ENCODE peak calls at places on chromosome 21, in four cellular contexts. One of them, this sample, is unnamed.
A peak's percentile ranks its signal among the peaks of the same experiment; 100 is the strongest.

GRCh38 chr21:38134084-38134873 is 122.5 kb upstream of the KCNJ15 start:
- DNase-seq in H9: no peak
- DNase-seq in MCF 10A: peak; percentile 21
- DNase-seq in heart right ventricle: no peak
- DNase-seq in this sample: no peak

GRCh38 chr21:38645282-38645681 is 147.0 kb upstream of the ERG start:
- DNase-seq in MCF 10A: peak; percentile 43
- DNase-seq in H9: no peak
- DNase-seq in heart right ventricle: no peak
- DNase-seq in this sample: no peak

GRCh38 chr21:37005548-37006242 is 807 bp upstream of the RIPPLY3 start:
- DNase-seq in H9: peak; percentile 59
- DNase-seq in MCF 10A: no peak
- DNase-seq in heart right ventricle: no peak
- DNase-seq in this sample: no peak

GRCh38 chr21:34912022-34912933 is 136.8 kb downstream of the RUNX1 start:
- DNase-seq in H9: no peak
- DNase-seq in MCF 10A: peak; percentile 53
- DNase-seq in heart right ventricle: no peak
- DNase-seq in this sample: no peak

GRCh38 chr21:14687277-14687642 is 141.1 kb upstream of the SAMSN1 start:
- DNase-seq in heart right ventricle: no peak
- DNase-seq in H9: no peak
- DNase-seq in MCF 10A: no peak
- DNase-seq in this sample: no peak

GRCh38 chr21:28308516-28308915 is 684.2 kb downstream of the LTN1 start:
- DNase-seq in MCF 10A: peak; percentile 35
- DNase-seq in H9: no peak
- DNase-seq in heart right ventricle: no peak
- DNase-seq in this sample: no peak

GRCh38 chr21:27693376-27693775 is 726.5 kb upstream of the ADAMTS5 start:
- DNase-seq in MCF 10A: peak; percentile 84
- DNase-seq in H9: no peak
- DNase-seq in heart right ventricle: no peak
- DNase-seq in this sample: no peak

GRCh38 chr21:34812510-34813265 is 143.9 kb downstream of the CLIC6 start:
- DNase-seq in MCF 10A: peak; percentile 57
- DNase-seq in heart right ventricle: no peak
- DNase-seq in H9: no peak
- DNase-seq in this sample: no peak

GRCh38 chr21:35329940-35330670 is 281.0 kb upstream of the RUNX1 start:
- DNase-seq in heart right ventricle: no peak
- DNase-seq in MCF 10A: no peak
- DNase-seq in H9: no peak
- DNase-seq in this sample: no peak

GRCh38 chr21:16218682-16219343 is 489.0 kb downstream of the USP25 start:
- DNase-seq in H9: no peak
- DNase-seq in MCF 10A: no peak
- DNase-seq in heart right ventricle: no peak
- DNase-seq in this sample: no peak

GRCh38 chr21:35236090-35236489 is 187.0 kb upstream of the RUNX1 start:
- DNase-seq in heart right ventricle: no peak
- DNase-seq in MCF 10A: no peak
- DNase-seq in H9: no peak
- DNase-seq in this sample: no peak

GRCh38 chr21:22763442-22763841 is 1765.2 kb downstream of the NCAM2 start:
- DNase-seq in heart right ventricle: no peak
- DNase-seq in MCF 10A: peak; percentile 56
- DNase-seq in H9: no peak
- DNase-seq in this sample: no peak

GRCh38 chr21:27298465-27298864 is 331.6 kb upstream of the ADAMTS5 start:
- DNase-seq in MCF 10A: no peak
- DNase-seq in heart right ventricle: no peak
- DNase-seq in H9: no peak
- DNase-seq in this sample: no peak

GRCh38 chr21:26982767-26983166 is 15.9 kb upstream of the ADAMTS5 start:
- DNase-seq in H9: no peak
- DNase-seq in heart right ventricle: no peak
- DNase-seq in MCF 10A: peak; percentile 85
- DNase-seq in this sample: no peak

GRCh38 chr21:38833122-38833521 is 27.4 kb downstream of the ETS2 start:
- DNase-seq in H9: no peak
- DNase-seq in heart right ventricle: no peak
- DNase-seq in MCF 10A: no peak
- DNase-seq in this sample: no peak

GRCh38 chr21:38219049-38219628 is 37.7 kb upstream of the KCNJ15 start:
- DNase-seq in MCF 10A: peak; percentile 78
- DNase-seq in H9: peak; percentile 68
- DNase-seq in heart right ventricle: peak; percentile 20
- DNase-seq in this sample: peak; percentile 61

GRCh38 chr21:37270576-37271365 is 3.6 kb upstream of the VPS26C start:
- DNase-seq in heart right ventricle: no peak
- DNase-seq in MCF 10A: no peak
- DNase-seq in H9: no peak
- DNase-seq in this sample: no peak

GRCh38 chr21:35016517-35017188 is 32.4 kb downstream of the RUNX1 start:
- DNase-seq in H9: no peak
- DNase-seq in MCF 10A: no peak
- DNase-seq in heart right ventricle: no peak
- DNase-seq in this sample: no peak

GRCh38 chr21:35041122-35041521 is 8.0 kb downstream of the RUNX1 start:
- DNase-seq in heart right ventricle: no peak
- DNase-seq in MCF 10A: no peak
- DNase-seq in H9: no peak
- DNase-seq in this sample: no peak

GRCh38 chr21:45698493-45698947 is 55.0 kb downstream of the PCBP3 start:
- DNase-seq in H9: no peak
- DNase-seq in MCF 10A: peak; percentile 99
- DNase-seq in heart right ventricle: peak; percentile 33
- DNase-seq in this sample: peak; percentile 60

GRCh38 chr21:45700461-45700860 is 56.9 kb downstream of the PCBP3 start:
- DNase-seq in MCF 10A: no peak
- DNase-seq in heart right ventricle: no peak
- DNase-seq in H9: no peak
- DNase-seq in this sample: no peak

GRCh38 chr21:45699251-45699942 is 55.9 kb downstream of the PCBP3 start:
- DNase-seq in heart right ventricle: no peak
- DNase-seq in H9: no peak
- DNase-seq in MCF 10A: peak; percentile 0
- DNase-seq in this sample: no peak

GRCh38 chr21:45699966-45700365 is 56.4 kb downstream of the PCBP3 start:
- DNase-seq in H9: no peak
- DNase-seq in MCF 10A: no peak
- DNase-seq in heart right ventricle: no peak
- DNase-seq in this sample: no peak

GRCh38 chr21:45695086-45695485 is 51.6 kb downstream of the PCBP3 start:
- DNase-seq in MCF 10A: peak; percentile 4
- DNase-seq in heart right ventricle: no peak
- DNase-seq in H9: peak; percentile 49
- DNase-seq in this sample: peak; percentile 45
- TF ChIP-seq CTCF in MCF 10A: no peak
- TF ChIP-seq CTCF in heart right ventricle: no peak
- TF ChIP-seq CTCF in H9: peak; percentile 63
- TF ChIP-seq CTCF in this sample: peak; percentile 71

GRCh38 chr21:42113926-42114409 is 42.9 kb downstream of the UMODL1 start:
- DNase-seq in H9: no peak
- DNase-seq in MCF 10A: peak; percentile 79
- DNase-seq in heart right ventricle: no peak
- DNase-seq in this sample: no peak
- TF ChIP-seq CTCF in H9: no peak
- TF ChIP-seq CTCF in MCF 10A: peak; percentile 35
- TF ChIP-seq CTCF in heart right ventricle: no peak
- TF ChIP-seq CTCF in this sample: peak; percentile 15

GRCh38 chr21:33308586-33309490 is 15.9 kb upstream of the IFNAR1 start:
- DNase-seq in MCF 10A: no peak
- DNase-seq in heart right ventricle: no peak
- DNase-seq in H9: no peak
- DNase-seq in this sample: peak; percentile 81
- TF ChIP-seq CTCF in MCF 10A: no peak
- TF ChIP-seq CTCF in heart right ventricle: no peak
- TF ChIP-seq CTCF in H9: no peak
- TF ChIP-seq CTCF in this sample: peak; percentile 37

DNA sequence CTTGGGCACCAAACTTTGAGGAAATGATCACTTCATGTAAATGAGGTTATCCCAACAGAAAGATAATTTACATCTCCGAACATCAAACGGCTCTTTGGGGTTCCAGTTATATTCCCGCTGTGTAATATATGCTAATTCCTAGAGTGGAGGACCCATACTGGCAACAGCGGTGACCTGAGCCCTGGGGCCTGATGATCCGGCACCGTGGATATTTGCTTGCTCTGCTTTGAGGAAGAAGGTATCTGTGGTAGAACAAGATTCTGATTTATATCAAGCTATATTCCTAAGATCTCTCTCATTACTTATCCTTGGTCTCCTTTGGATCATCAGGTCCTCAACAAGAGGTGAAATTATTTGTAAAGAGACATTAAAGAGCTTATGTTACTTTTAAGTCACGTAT is 56.9 kb downstream of the MRPL39 start:
- DNase-seq in heart right ventricle: no peak
- DNase-seq in H9: no peak
- DNase-seq in MCF 10A: no peak
- DNase-seq in this sample: no peak
- TF ChIP-seq CTCF in heart right ventricle: no peak
- TF ChIP-seq CTCF in H9: no peak
- TF ChIP-seq CTCF in MCF 10A: no peak
- TF ChIP-seq CTCF in this sample: no peak

GRCh38 chr21:44752701-44753235 is 41.4 kb upstream of the TSPEAR start:
- DNase-seq in H9: no peak
- DNase-seq in heart right ventricle: no peak
- DNase-seq in MCF 10A: peak; percentile 71
- DNase-seq in this sample: no peak
- TF ChIP-seq CTCF in H9: peak; percentile 18
- TF ChIP-seq CTCF in heart right ventricle: no peak
- TF ChIP-seq CTCF in MCF 10A: peak; percentile 12
- TF ChIP-seq CTCF in this sample: no peak

GRCh38 chr21:44817914-44818635 is at the start of gene SUMO3:
- DNase-seq in H9: peak; percentile 74
- DNase-seq in heart right ventricle: peak; percentile 85
- DNase-seq in MCF 10A: peak; percentile 60
- DNase-seq in this sample: peak; percentile 82
- TF ChIP-seq CTCF in H9: no peak
- TF ChIP-seq CTCF in heart right ventricle: no peak
- TF ChIP-seq CTCF in MCF 10A: no peak
- TF ChIP-seq CTCF in this sample: no peak

DNA sequence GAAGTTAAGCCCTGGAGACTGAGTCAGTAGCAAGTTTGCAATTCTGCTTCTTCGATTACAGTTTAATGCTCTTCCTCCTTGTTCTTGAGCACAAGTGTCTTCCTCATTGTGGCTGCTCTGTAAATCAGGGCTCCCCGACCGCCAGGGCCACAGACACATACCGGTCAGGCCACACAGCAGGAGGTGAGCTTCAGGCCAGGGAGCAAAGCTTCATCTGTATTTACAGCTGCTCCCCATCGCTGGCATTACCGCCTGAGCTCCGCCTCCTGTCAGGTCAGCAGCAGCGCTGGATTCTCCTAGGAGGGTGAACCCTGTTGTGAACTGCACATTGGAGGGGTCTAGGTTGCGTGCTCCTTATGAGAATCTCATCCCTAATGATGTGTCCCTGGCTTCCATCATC is 1.7 kb upstream of the TRAPPC10 start:
- DNase-seq in H9: peak; percentile 53
- DNase-seq in MCF 10A: no peak
- DNase-seq in heart right ventricle: no peak
- DNase-seq in this sample: no peak
- TF ChIP-seq CTCF in H9: no peak
- TF ChIP-seq CTCF in MCF 10A: no peak
- TF ChIP-seq CTCF in heart right ventricle: no peak
- TF ChIP-seq CTCF in this sample: no peak

GRCh38 chr21:42256316-42256715 is 37.4 kb downstream of the ABCG1 start:
- DNase-seq in MCF 10A: no peak
- DNase-seq in heart right ventricle: no peak
- DNase-seq in H9: no peak
- DNase-seq in this sample: no peak

GRCh38 chr21:42254631-42255030 is 35.7 kb downstream of the ABCG1 start:
- DNase-seq in heart right ventricle: no peak
- DNase-seq in MCF 10A: no peak
- DNase-seq in H9: no peak
- DNase-seq in this sample: no peak

GRCh38 chr21:42257091-42257760 is 38.3 kb downstream of the ABCG1 start:
- DNase-seq in MCF 10A: no peak
- DNase-seq in H9: no peak
- DNase-seq in heart right ventricle: no peak
- DNase-seq in this sample: no peak

GRCh38 chr21:42255038-42255601 is 36.2 kb downstream of the ABCG1 start:
- DNase-seq in heart right ventricle: no peak
- DNase-seq in H9: no peak
- DNase-seq in MCF 10A: no peak
- DNase-seq in this sample: no peak

DNA sequence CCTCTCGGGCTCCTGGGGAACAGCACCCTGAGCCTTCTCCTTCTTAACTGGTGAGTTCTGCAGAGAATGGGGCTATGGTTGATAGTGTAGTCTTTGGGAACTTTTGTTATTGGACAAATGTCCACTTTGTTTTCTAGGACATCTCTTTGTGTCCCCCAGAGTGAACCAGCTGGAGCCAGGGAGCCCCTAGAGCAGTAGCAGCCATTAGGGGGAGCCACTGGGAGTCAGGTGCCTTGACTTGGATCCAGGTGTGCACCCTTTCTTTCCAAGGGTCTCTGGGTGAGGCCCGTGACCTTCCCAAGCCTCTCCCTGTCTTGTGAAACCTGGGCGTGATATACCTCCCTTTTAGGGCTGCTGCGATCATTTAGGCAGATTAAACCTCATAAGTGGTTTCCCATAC is 36.9 kb downstream of the ABCG1 start:
- DNase-seq in MCF 10A: no peak
- DNase-seq in H9: no peak
- DNase-seq in heart right ventricle: no peak
- DNase-seq in this sample: no peak
- TF ChIP-seq CTCF in MCF 10A: no peak
- TF ChIP-seq CTCF in H9: peak; percentile 57
- TF ChIP-seq CTCF in heart right ventricle: no peak
- TF ChIP-seq CTCF in this sample: no peak

GRCh38 chr21:29362758-29363157 is 64.0 kb downstream of the BACH1 start:
- DNase-seq in H9: no peak
- DNase-seq in heart right ventricle: no peak
- DNase-seq in MCF 10A: no peak
- DNase-seq in this sample: no peak

GRCh38 chr21:29359718-29360117 is 61.0 kb downstream of the BACH1 start:
- DNase-seq in H9: no peak
- DNase-seq in heart right ventricle: no peak
- DNase-seq in MCF 10A: no peak
- DNase-seq in this sample: no peak

GRCh38 chr21:29366532-29366931 is 67.8 kb downstream of the BACH1 start:
- DNase-seq in heart right ventricle: no peak
- DNase-seq in MCF 10A: no peak
- DNase-seq in H9: no peak
- DNase-seq in this sample: no peak

GRCh38 chr21:29365636-29366305 is 67.0 kb downstream of the BACH1 start:
- DNase-seq in H9: no peak
- DNase-seq in heart right ventricle: no peak
- DNase-seq in MCF 10A: no peak
- DNase-seq in this sample: no peak

GRCh38 chr21:29360799-29361765 is 62.4 kb downstream of the BACH1 start:
- DNase-seq in heart right ventricle: no peak
- DNase-seq in MCF 10A: no peak
- DNase-seq in H9: no peak
- DNase-seq in this sample: no peak
- TF ChIP-seq CTCF in heart right ventricle: no peak
- TF ChIP-seq CTCF in MCF 10A: no peak
- TF ChIP-seq CTCF in H9: peak; percentile 45
- TF ChIP-seq CTCF in this sample: peak; percentile 46